ENCODE peak calls at places on chromosome 2, in ten cellular contexts. One of them, this sample, is unnamed.

GRCh38 chr2:184646177-184646576 is 47.8 kb downstream of the ZNF804A start:
- DNase-seq in midbrain: no peak
- DNase-seq in NCI-H1417: no peak
- DNase-seq in WERI-Rb-1: no peak
- DNase-seq in skeletal muscle cell: peak
- DNase-seq in RWPE1: peak
- DNase-seq in lower lobe of right lung: no peak
- DNase-seq in brain microvascular endothelial cell: peak
- DNase-seq in GM12865: peak
- DNase-seq in fibroblast of mammary gland: peak
- DNase-seq in this sample: no peak

GRCh38 chr2:85921659-85922058 is 32.9 kb upstream of the ST3GAL5 start:
- DNase-seq in midbrain: no peak
- DNase-seq in NCI-H1417: no peak
- DNase-seq in WERI-Rb-1: no peak
- DNase-seq in skeletal muscle cell: no peak
- DNase-seq in RWPE1: no peak
- DNase-seq in lower lobe of right lung: no peak
- DNase-seq in brain microvascular endothelial cell: no peak
- DNase-seq in GM12865: peak
- DNase-seq in fibroblast of mammary gland: no peak
- DNase-seq in this sample: no peak

GRCh38 chr2:58620896-58621295 is 379.8 kb upstream of the FANCL start:
- DNase-seq in midbrain: no peak
- DNase-seq in NCI-H1417: no peak
- DNase-seq in WERI-Rb-1: no peak
- DNase-seq in skeletal muscle cell: no peak
- DNase-seq in RWPE1: no peak
- DNase-seq in lower lobe of right lung: no peak
- DNase-seq in brain microvascular endothelial cell: peak
- DNase-seq in GM12865: no peak
- DNase-seq in fibroblast of mammary gland: no peak
- DNase-seq in this sample: peak

GRCh38 chr2:171365232-171365631 is 68.6 kb downstream of the METTL8 start:
- DNase-seq in midbrain: no peak
- DNase-seq in NCI-H1417: no peak
- DNase-seq in WERI-Rb-1: no peak
- DNase-seq in skeletal muscle cell: no peak
- DNase-seq in RWPE1: peak
- DNase-seq in lower lobe of right lung: no peak
- DNase-seq in brain microvascular endothelial cell: peak
- DNase-seq in GM12865: no peak
- DNase-seq in fibroblast of mammary gland: peak
- DNase-seq in this sample: no peak

GRCh38 chr2:157784169-157784822 is 91.8 kb downstream of the ACVR1 start:
- DNase-seq in midbrain: peak
- DNase-seq in NCI-H1417: no peak
- DNase-seq in WERI-Rb-1: no peak
- DNase-seq in skeletal muscle cell: no peak
- DNase-seq in RWPE1: peak
- DNase-seq in lower lobe of right lung: peak
- DNase-seq in brain microvascular endothelial cell: peak
- DNase-seq in GM12865: no peak
- DNase-seq in fibroblast of mammary gland: peak
- DNase-seq in this sample: no peak

GRCh38 chr2:178845565-178846457 is 38.6 kb upstream of the TTN start:
- DNase-seq in midbrain: no peak
- DNase-seq in NCI-H1417: no peak
- DNase-seq in WERI-Rb-1: no peak
- DNase-seq in skeletal muscle cell: peak
- DNase-seq in RWPE1: no peak
- DNase-seq in lower lobe of right lung: no peak
- DNase-seq in brain microvascular endothelial cell: peak
- DNase-seq in GM12865: no peak
- DNase-seq in fibroblast of mammary gland: peak
- DNase-seq in this sample: peak

GRCh38 chr2:108613261-108614042 is 79.2 kb downstream of the LIMS1 start:
- DNase-seq in midbrain: no peak
- DNase-seq in NCI-H1417: no peak
- DNase-seq in WERI-Rb-1: no peak
- DNase-seq in skeletal muscle cell: no peak
- DNase-seq in RWPE1: no peak
- DNase-seq in lower lobe of right lung: no peak
- DNase-seq in brain microvascular endothelial cell: no peak
- DNase-seq in GM12865: no peak
- DNase-seq in fibroblast of mammary gland: no peak
- DNase-seq in this sample: no peak

GRCh38 chr2:173881886-173882285 is 83.3 kb downstream of the SP3 start:
- DNase-seq in midbrain: no peak
- DNase-seq in NCI-H1417: no peak
- DNase-seq in WERI-Rb-1: no peak
- DNase-seq in skeletal muscle cell: no peak
- DNase-seq in RWPE1: no peak
- DNase-seq in lower lobe of right lung: no peak
- DNase-seq in brain microvascular endothelial cell: no peak
- DNase-seq in GM12865: no peak
- DNase-seq in fibroblast of mammary gland: no peak
- DNase-seq in this sample: no peak

GRCh38 chr2:240925191-240925575 is 19.0 kb downstream of the CROCC2 start:
- DNase-seq in midbrain: no peak
- DNase-seq in NCI-H1417: no peak
- DNase-seq in WERI-Rb-1: peak
- DNase-seq in skeletal muscle cell: no peak
- DNase-seq in RWPE1: no peak
- DNase-seq in lower lobe of right lung: no peak
- DNase-seq in brain microvascular endothelial cell: no peak
- DNase-seq in GM12865: peak
- DNase-seq in fibroblast of mammary gland: no peak
- DNase-seq in this sample: no peak

GRCh38 chr2:1237785-1238184 is 175.5 kb upstream of the TPO start:
- DNase-seq in midbrain: no peak
- DNase-seq in NCI-H1417: no peak
- DNase-seq in WERI-Rb-1: no peak
- DNase-seq in skeletal muscle cell: no peak
- DNase-seq in RWPE1: no peak
- DNase-seq in lower lobe of right lung: no peak
- DNase-seq in brain microvascular endothelial cell: no peak
- DNase-seq in GM12865: no peak
- DNase-seq in fibroblast of mammary gland: no peak
- DNase-seq in this sample: no peak